ENCODE peak calls at places on chromosomes 1 and 21, in four cellular contexts. O is brain pericyte, K is upper lobe of right lung, L is neuronal stem cell. G is an unnamed sample.

GRCh38 chr1:64545118-64545916 is 75.4 kb downstream of the CACHD1 start:
- DNase-seq in O (no peak), K (no peak), L (no peak), G (no peak)

GRCh38 chr1:187928288-187928687 is 1099.5 kb downstream of the PLA2G4A start:
- DNase-seq in K (no peak), L (peak), O (no peak), G (peak)

GRCh38 chr21:17003221-17003620 is 509.6 kb upstream of the CXADR start:
- DNase-seq in L (no peak), K (no peak), O (no peak), G (peak)

GRCh38 chr1:228735871-228736586 is 750 bp downstream of the RHOU start:
- DNase-seq in L (no peak), O (no peak), K (peak), G (peak)

GRCh38 chr1:202367200-202367742 is 18.8 kb downstream of the PPP1R12B start:
- DNase-seq in K (no peak), O (no peak), L (no peak), G (no peak)

GRCh38 chr1:104760017-104760416 is 1010.3 kb downstream of the AMY1C start:
- DNase-seq in K (no peak), L (no peak), O (no peak), G (no peak)

GRCh38 chr1:42926235-42926869 is 32.3 kb downstream of the SLC2A1 start:
- DNase-seq in L (no peak), O (no peak), K (peak), G (no peak)

GRCh38 chr1:169586395-169587255 is at the start of gene F5:
- DNase-seq in O (no peak), L (peak), K (peak), G (peak)

GRCh38 chr1:246147471-246148461 is 359.3 kb downstream of the SMYD3 start:
- DNase-seq in K (no peak), O (no peak), L (no peak), G (no peak)

GRCh38 chr21:16597768-16598167 is 868.0 kb downstream of the USP25 start:
- DNase-seq in K (no peak), O (no peak), L (no peak), G (no peak)

GRCh38 chr1:154862927-154863701 is 7.0 kb downstream of the KCNN3 start:
- DNase-seq in L (no peak), O (no peak), K (no peak), G (no peak)